ENCODE peak calls at places on chromosomes 13 and 19, in six cellular contexts. J is ascending aorta, G is lung, O is brain microvascular endothelial cell, R is uterus, S is fibroblast of lung. Y is an unnamed sample. For H3K27me3, the result is how much of the 10 kb centered on the place peaks cover.

GRCh38 chr13:38265135-38265497 is 84.5 kb upstream of the UFM1 start:
- DNase-seq in J (no peak), G (peak), O (no peak), R (no peak), S (no peak), Y (no peak)

GRCh38 chr13:37595162-37595561 is 3.4 kb downstream of the POSTN start:
- DNase-seq in J (no peak), G (no peak), O (peak), R (no peak), S (peak), Y (no peak)

GRCh38 chr13:35840991-35841604 is 290.1 kb downstream of the DCLK1 start:
- DNase-seq in J (no peak), G (no peak), O (no peak), R (peak), S (peak), Y (no peak)

GRCh38 chr13:80083516-80084085 is 257.3 kb downstream of the SPRY2 start:
- DNase-seq in J (no peak), G (no peak), O (no peak), R (no peak), S (peak), Y (no peak)

GRCh38 chr13:98254541-98254940 is 77.5 kb upstream of the RNF113B start:
- DNase-seq in J (no peak), G (no peak), O (no peak), R (no peak), S (peak), Y (no peak)

GRCh38 chr19:11639245-11639601 is 41.9 kb downstream of the ZNF627 start:
- DNase-seq in J (no peak), G (no peak), O (no peak), R (no peak), S (no peak), Y (no peak)

GRCh38 chr13:110978390-110978789 is 63.5 kb upstream of the ANKRD10 start:
- DNase-seq in J (no peak), G (no peak), O (no peak), R (no peak), S (no peak), Y (no peak)

GRCh38 chr13:113077566-113077952 is 28.0 kb upstream of the F7 start:
- DNase-seq in J (no peak), G (no peak), O (no peak), R (no peak), S (no peak), Y (no peak)

GRCh38 chr19:52789440-52789839 is 2.8 kb upstream of the ZNF600 start:
- DNase-seq in J (no peak), G (no peak), O (no peak), R (no peak), S (no peak), Y (no peak)

GRCh38 chr19:52786078-52786463 is 520 bp downstream of the ZNF600 start:
- DNase-seq in J (no peak), G (no peak), O (no peak), R (peak), S (no peak), Y (no peak)

DNA sequence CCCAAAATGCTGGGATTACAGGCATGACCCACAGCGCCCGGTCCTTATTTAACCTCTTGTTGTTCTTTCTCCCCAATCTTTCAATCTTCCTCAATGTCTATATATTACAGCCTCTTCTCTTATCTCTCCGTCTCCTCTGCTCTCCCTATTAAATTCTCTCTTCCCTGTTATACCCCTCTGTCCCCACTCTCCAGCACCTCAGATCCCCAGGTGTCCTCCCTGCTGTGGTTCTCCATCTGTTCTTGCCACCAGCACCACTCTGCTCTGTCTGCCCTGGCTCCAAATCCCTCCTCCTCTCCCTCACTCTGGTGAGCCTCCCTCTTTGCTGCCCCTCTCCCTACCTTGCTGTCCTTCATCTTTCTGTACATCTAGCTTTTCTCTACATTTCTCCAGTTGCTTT is 1.1 kb downstream of the ZNF600 start:
- DNase-seq in J (no peak), G (no peak), O (no peak), R (no peak), S (no peak), Y (no peak)
- H3K27me3 ChIP-seq in J (under half), G (under half), O (under half), R (under half), S (under half), Y (under half)

DNA sequence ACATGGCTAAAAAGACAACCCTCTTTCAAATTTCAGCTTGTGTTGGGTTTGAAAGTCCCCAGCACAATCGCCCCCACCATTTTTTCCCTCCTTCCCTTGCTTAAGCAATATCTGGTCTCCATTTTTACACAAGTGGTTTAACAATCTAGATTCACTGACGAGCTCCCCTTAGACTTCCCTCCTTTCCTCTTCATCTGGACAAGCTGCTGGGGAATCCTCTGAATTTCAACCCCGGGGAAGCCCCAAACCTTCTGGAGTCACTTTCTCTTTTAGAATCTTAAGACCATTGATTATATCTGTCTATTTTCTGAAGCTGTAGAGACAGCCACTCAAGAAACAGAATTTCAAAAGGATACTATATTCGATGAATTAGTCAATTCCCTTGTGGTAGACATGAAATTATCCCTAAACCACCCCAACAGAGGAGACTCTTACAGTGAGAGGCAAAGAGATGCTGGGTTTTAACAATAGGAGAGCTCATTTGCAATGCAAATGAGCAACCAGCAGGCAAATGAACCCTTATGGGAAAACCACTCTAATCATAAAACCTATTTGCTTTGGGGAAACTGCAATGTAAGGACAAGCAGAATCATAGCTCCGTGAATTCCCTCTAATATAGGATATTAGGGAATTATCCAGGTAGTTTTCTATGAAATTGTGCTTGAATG is 78.9 kb downstream of the TEX26 start:
- DNase-seq in J (no peak), G (no peak), O (no peak), R (no peak), S (no peak), Y (no peak)
- H3K27me3 ChIP-seq in J (under half), G (under half), O (under half), R (under half), S (under half), Y (under half)

GRCh38 chr19:41997121-41997850 is 3.3 kb upstream of the ATP1A3 start:
- DNase-seq in J (no peak), G (no peak), O (peak), R (no peak), S (peak), Y (peak)

GRCh38 chr19:41997851-41998229 is 3.8 kb upstream of the ATP1A3 start:
- DNase-seq in J (no peak), G (no peak), O (no peak), R (no peak), S (no peak), Y (no peak)

GRCh38 chr19:41999878-42000208 is 5.8 kb upstream of the ATP1A3 start:
- DNase-seq in J (no peak), G (no peak), O (no peak), R (no peak), S (no peak), Y (no peak)

GRCh38 chr19:41998246-41999020 is 4.4 kb upstream of the ATP1A3 start:
- DNase-seq in J (no peak), G (no peak), O (peak), R (no peak), S (peak), Y (no peak)

GRCh38 chr19:41999071-41999877 is 5.2 kb upstream of the ATP1A3 start:
- DNase-seq in J (no peak), G (no peak), O (no peak), R (no peak), S (no peak), Y (no peak)
- H3K27me3 ChIP-seq in J (under half), G (under half), O (half or more), R (under half), S (under half), Y (under half)

GRCh38 chr13:27004866-27005265 is 166.7 kb downstream of the USP12 start:
- DNase-seq in J (no peak), G (no peak), O (no peak), R (no peak), S (no peak), Y (no peak)
- H3K27me3 ChIP-seq in J (under half), G (under half), O (under half), R (under half), S (under half), Y (under half)

GRCh38 chr19:46426035-46426505 is 2.7 kb downstream of the PNMA8C start:
- DNase-seq in J (no peak), G (no peak), O (no peak), R (no peak), S (peak), Y (no peak)

GRCh38 chr19:46426506-46427162 is 2.1 kb downstream of the PNMA8C start:
- DNase-seq in J (no peak), G (peak), O (peak), R (peak), S (peak), Y (no peak)

GRCh38 chr19:46422344-46422743 is 6.4 kb downstream of the PNMA8C start:
- DNase-seq in J (no peak), G (no peak), O (no peak), R (no peak), S (no peak), Y (no peak)

GRCh38 chr19:46420056-46420455 is 6.7 kb upstream of the CCDC8 start:
- DNase-seq in J (no peak), G (no peak), O (no peak), R (no peak), S (no peak), Y (no peak)

GRCh38 chr19:46423194-46423593 is 5.5 kb downstream of the PNMA8C start:
- DNase-seq in J (no peak), G (no peak), O (no peak), R (no peak), S (no peak), Y (no peak)
- H3K27me3 ChIP-seq in J (under half), G (under half), O (under half), R (under half), S (under half), Y (under half)

DNA sequence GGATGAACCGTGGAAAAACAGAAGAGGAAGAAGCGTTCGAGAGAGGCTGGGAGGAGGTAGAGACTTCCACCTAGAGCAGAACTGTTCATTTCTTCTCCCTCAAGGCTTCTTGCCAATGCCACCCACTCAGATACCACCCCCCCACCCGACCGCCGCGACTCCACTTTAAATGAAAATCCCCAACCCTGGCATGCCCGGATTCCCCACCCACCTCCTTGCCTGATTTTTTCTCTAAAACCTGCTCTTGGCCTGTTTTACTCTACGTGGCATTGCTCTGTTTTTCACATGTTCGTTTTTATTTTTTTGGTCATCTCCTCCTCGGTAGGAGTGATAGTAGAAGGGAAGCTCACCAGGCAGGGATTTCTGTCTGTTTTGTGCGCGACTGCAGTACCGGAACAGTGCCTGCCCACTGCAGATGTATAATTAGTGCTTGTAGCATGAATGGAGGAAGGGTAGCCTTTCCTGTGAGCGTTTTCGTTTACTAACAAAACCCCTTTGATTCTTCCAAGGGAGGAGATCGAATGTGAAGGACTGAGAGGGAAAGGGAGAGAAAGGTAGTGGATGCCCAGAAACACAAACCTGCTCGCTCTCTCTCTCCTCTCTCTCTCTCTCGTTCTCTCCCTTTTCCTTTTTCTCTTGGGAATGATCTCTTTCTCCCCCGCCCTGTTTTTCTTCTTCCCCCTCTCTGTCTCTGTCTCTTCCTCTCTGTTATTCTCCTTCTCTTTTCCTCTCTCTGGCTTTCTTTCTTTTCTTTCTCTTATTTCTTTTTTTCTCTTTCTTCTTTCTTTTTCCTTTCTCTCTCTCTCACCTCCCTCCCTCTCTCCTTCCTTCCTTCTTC is 2.2 kb downstream of the CD70 start:
- DNase-seq in J (no peak), G (no peak), O (no peak), R (no peak), S (no peak), Y (no peak)
- H3K27me3 ChIP-seq in J (under half), G (under half), O (half or more), R (under half), S (under half), Y (under half)

GRCh38 chr19:7860166-7860901 is 13.9 kb downstream of the PRR36 start:
- DNase-seq in J (no peak), G (no peak), O (no peak), R (no peak), S (no peak), Y (no peak)

GRCh38 chr19:7859766-7860165 is 14.4 kb downstream of the PRR36 start:
- DNase-seq in J (no peak), G (no peak), O (no peak), R (no peak), S (no peak), Y (no peak)

GRCh38 chr19:7862413-7862951 is 11.7 kb downstream of the PRR36 start:
- DNase-seq in J (no peak), G (peak), O (peak), R (no peak), S (peak), Y (peak)

GRCh38 chr19:7861619-7862412 is 12.4 kb downstream of the PRR36 start:
- DNase-seq in J (no peak), G (no peak), O (no peak), R (no peak), S (no peak), Y (no peak)

GRCh38 chr19:7860902-7861618 is 13.1 kb downstream of the PRR36 start:
- DNase-seq in J (no peak), G (no peak), O (no peak), R (no peak), S (no peak), Y (no peak)
- H3K27me3 ChIP-seq in J (under half), G (under half), O (under half), R (under half), S (under half), Y (under half)

DNA sequence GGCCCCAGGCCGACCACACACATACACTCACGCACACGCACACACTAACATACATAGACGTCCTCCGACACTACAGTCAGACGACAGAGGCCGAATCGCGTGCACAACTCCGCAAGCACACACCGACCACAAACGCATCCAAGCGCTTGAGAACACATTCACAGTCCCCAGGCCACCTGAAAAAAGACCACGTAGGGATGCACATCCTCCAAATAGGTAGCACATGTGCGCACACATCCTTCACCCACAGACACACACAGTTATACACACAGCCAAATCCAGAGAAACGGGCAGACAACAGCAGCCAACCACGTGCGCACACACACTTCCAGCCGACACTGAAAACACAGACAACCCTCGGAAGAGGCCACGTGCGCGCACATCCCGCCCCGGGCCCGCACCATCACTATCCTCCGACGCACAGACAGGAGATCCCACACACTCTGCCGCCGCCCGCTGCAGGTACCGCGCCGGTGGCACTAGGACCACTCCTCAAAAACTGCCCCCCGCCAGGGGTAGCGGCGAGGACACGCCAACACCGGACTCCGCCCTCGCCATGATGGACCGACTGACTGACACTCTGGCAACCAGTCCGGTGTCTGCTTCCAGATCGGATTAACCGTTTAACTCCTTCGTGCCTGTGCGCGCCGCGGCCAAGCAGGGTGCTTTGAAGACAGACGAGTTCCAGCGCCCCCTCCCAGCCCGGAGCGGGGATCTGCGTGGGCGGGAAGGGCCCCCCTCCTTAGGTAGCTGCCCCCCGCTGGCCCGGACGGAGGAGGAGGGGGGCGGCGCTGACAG is 493 bp upstream of the PDE4A start:
- DNase-seq in J (no peak), G (no peak), O (peak), R (no peak), S (peak), Y (peak)
- H3K27me3 ChIP-seq in J (under half), G (under half), O (under half), R (under half), S (under half), Y (half or more)

DNA sequence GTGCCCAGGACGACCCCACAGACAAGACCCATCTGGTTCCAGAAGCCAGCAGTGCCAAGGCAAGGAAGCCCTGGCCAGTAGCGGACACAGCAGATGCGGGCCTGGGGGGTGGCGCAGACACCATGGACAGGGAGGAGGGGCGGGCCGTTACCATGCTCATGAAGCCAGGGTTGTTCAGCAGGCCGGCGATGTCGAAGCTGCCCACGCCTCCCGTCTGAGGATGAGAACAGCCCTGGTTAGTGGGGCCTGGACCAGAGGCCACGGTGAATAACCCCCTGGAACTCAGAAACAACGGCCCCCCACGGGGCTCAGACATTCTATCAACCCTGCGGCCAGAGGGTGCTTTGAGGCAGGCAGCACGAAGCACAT is 21.5 kb upstream of the SLC39A3 start:
- DNase-seq in J (no peak), G (no peak), O (no peak), R (no peak), S (no peak), Y (no peak)
- H3K27me3 ChIP-seq in J (under half), G (under half), O (under half), R (under half), S (under half), Y (under half)

GRCh38 chr19:57395710-57396109 is 6.1 kb downstream of the ZNF548 start:
- DNase-seq in J (no peak), G (no peak), O (no peak), R (no peak), S (no peak), Y (no peak)
- H3K27me3 ChIP-seq in J (under half), G (under half), O (under half), R (under half), S (under half), Y (under half)

Y was measured in CD4-positive, alpha-beta memory T cell.